ENCODE peak calls at places on chromosomes 7 and 10, in four cellular contexts. One of them, this sample, is unnamed.

GRCh38 chr10:87868277-87868676 is 4.9 kb downstream of the PTEN start:
- DNase-seq in GM12878: no peak
- DNase-seq in HepG2: no peak
- DNase-seq in K562: no peak
- DNase-seq in this sample: no peak

GRCh38 chr10:44857363-44858016 is 53.6 kb upstream of the TMEM72 start:
- DNase-seq in GM12878: no peak
- DNase-seq in HepG2: peak
- DNase-seq in K562: peak
- DNase-seq in this sample: peak

GRCh38 chr10:11898372-11899066 is 75.4 kb downstream of the PROSER2 start:
- DNase-seq in GM12878: no peak
- DNase-seq in HepG2: peak
- DNase-seq in K562: peak
- DNase-seq in this sample: no peak

GRCh38 chr10:112287844-112288243 is 4.6 kb downstream of the TECTB start:
- DNase-seq in GM12878: no peak
- DNase-seq in HepG2: no peak
- DNase-seq in K562: no peak
- DNase-seq in this sample: no peak

GRCh38 chr10:131731780-131732630 is 168.8 kb upstream of the PPP2R2D start:
- DNase-seq in GM12878: no peak
- DNase-seq in HepG2: no peak
- DNase-seq in K562: no peak
- DNase-seq in this sample: no peak

GRCh38 chr7:95113590-95113989 is 206.2 kb downstream of the PPP1R9A start:
- DNase-seq in GM12878: no peak
- DNase-seq in HepG2: no peak
- DNase-seq in K562: no peak
- DNase-seq in this sample: no peak

GRCh38 chr10:124999433-125000365 is 57.8 kb downstream of the ZRANB1 start:
- DNase-seq in GM12878: no peak
- DNase-seq in HepG2: no peak
- DNase-seq in K562: no peak
- DNase-seq in this sample: no peak

GRCh38 chr10:129958686-129959543 is 5.2 kb downstream of the EBF3 start:
- DNase-seq in GM12878: no peak
- DNase-seq in HepG2: no peak
- DNase-seq in K562: no peak
- DNase-seq in this sample: no peak

GRCh38 chr10:34567854-34568253 is 247.2 kb downstream of the PARD3 start:
- DNase-seq in GM12878: no peak
- DNase-seq in HepG2: no peak
- DNase-seq in K562: no peak
- DNase-seq in this sample: no peak

GRCh38 chr10:90621577-90621976 is 236.3 kb downstream of the HTR7 start:
- DNase-seq in GM12878: no peak
- DNase-seq in HepG2: no peak
- DNase-seq in K562: no peak
- DNase-seq in this sample: peak

GRCh38 chr7:2523941-2524807 is 4.6 kb downstream of the LFNG start:
- DNase-seq in GM12878: no peak
- DNase-seq in HepG2: peak
- DNase-seq in K562: peak
- DNase-seq in this sample: no peak

DNA sequence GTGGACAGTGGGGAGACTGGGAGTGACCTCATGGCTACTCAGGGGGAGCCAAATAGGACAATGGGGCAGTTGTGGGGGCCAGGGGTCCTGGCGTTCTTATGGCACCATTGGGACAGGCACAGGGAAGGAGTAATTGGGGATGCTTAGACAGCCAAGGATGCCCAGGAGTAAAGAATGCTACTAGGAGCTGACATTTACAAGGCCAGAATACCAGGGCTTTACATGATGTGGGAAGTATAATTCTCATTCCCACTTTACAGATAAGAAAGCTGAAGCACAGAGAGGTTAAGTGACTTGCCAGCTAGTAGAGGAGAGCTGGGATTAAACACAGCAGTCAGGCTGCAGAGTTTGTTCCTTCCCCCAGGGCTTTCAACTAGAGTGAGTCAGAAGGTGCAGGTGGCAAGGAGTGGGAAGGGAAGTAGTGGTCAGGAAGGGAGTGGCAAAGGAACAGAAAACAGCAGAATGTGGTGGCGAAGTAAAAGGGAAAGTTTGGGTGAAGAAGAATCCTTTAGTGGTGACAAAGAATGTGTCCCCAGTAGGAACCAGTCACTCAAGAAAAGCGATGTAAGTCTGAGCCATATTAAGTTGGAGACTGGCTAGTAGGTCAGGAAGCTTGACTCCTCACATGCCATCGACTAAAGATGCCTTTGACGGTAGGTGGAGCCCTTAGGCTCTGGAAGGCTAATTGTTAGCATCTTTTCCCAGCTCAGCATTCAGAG is 32.8 kb downstream of the CPVL start:
- DNase-seq in GM12878: no peak
- DNase-seq in HepG2: peak
- DNase-seq in K562: no peak
- DNase-seq in this sample: peak
- TF ChIP-seq FOXK2 in GM12878: no peak
- TF ChIP-seq FOXK2 in HepG2: no peak
- TF ChIP-seq FOXK2 in K562: no peak
- TF ChIP-seq FOXK2 in this sample: no peak

GRCh38 chr10:79266543-79267312 is 80.5 kb upstream of the PPIF start:
- DNase-seq in GM12878: peak
- DNase-seq in HepG2: no peak
- DNase-seq in K562: no peak
- DNase-seq in this sample: no peak
- TF ChIP-seq FOXK2 in GM12878: no peak
- TF ChIP-seq FOXK2 in HepG2: no peak
- TF ChIP-seq FOXK2 in K562: no peak
- TF ChIP-seq FOXK2 in this sample: no peak

DNA sequence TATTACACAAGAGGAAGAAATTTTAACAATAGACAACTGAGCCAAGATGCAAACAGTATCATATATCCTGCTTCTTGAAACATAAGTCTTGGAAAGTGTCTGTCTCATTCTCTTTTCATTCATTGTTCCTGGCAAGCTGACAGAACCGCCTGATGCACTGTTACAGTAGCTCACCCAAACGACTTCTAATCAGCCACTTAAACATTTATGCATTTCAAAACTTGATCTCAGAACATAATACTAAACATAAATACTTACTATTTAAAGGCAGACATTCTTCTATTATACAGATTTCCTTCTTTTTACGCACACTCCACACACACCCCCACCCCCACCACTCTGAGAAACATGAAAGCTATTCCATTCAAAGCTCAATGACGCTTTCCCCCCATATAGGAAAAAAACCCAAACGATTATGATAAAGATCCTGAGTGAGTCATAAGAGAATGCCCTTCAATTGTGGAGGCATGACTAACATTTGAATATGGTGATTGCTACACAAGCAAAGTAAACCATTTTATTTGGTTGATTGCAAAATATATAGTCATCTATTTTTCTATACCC is 30.5 kb downstream of the SHTN1 start:
- DNase-seq in GM12878: no peak
- DNase-seq in HepG2: no peak
- DNase-seq in K562: no peak
- DNase-seq in this sample: no peak
- TF ChIP-seq FOXK2 in GM12878: no peak
- TF ChIP-seq FOXK2 in HepG2: no peak
- TF ChIP-seq FOXK2 in K562: no peak
- TF ChIP-seq FOXK2 in this sample: no peak

DNA sequence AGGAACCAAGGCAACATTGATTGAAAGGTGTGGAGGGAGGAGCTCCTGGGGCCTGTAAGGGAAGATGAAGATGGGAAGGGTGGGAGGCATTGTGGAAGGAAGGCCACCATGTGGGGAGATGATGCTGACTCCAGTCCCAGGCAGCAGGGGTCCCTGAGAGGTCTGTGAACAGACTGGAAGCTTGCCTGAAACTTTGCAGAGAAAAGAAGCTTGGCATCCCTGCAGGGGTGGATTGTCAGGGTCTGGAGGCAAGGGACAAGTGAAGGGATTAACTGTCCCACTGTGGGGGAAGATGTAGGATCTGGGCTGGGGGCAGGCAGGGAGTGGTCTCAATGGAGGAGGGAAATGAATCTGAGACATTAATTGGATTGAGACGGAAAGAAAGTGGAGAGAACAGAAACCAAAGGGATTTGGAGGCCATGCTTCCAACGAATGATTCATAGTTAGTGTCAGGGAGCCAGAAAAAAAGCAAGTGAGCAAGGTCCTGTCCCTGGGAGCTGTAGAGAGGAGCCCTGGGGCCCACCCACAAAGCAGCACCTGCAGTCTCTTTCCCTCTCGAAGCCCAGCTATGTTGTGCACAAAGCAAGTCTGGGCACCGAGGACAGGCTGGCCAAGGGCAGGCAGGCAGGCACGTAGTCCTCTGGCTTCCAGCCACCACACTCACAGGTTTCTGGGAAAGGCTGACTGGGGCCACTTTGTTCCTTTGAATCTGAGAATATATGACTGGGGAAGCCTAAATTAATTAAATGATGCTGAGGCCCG is 4.8 kb upstream of the SLC18A3 start:
- DNase-seq in GM12878: no peak
- DNase-seq in HepG2: no peak
- DNase-seq in K562: no peak
- DNase-seq in this sample: no peak
- TF ChIP-seq FOXK2 in GM12878: no peak
- TF ChIP-seq FOXK2 in HepG2: no peak
- TF ChIP-seq FOXK2 in K562: no peak
- TF ChIP-seq FOXK2 in this sample: no peak